ENCODE peak calls at places on chromosome 3, in four cellular contexts. X is neuronal stem cell, Z is H1, Q is H9. G is an unnamed sample.

GRCh38 chr3:37144806-37145205 is 29.6 kb downstream of the LRRFIP2 start:
- DNase-seq in Q (no peak), Z (no peak), X (no peak), G (peak; percentile 47)

GRCh38 chr3:134201201-134202130 is 49.2 kb downstream of the RYK start:
- DNase-seq in Q (no peak), Z (no peak), X (no peak), G (peak; percentile 83)

GRCh38 chr3:106533761-106534160 is 664.9 kb upstream of the CBLB start:
- DNase-seq in X (no peak), Q (no peak), Z (no peak), G (no peak)

GRCh38 chr3:21330293-21330692 is 420.7 kb downstream of the ZNF385D start:
- DNase-seq in Q (no peak), X (no peak), Z (no peak), G (no peak)

GRCh38 chr3:10294030-10294591 is 1.4 kb upstream of the GHRL start:
- DNase-seq in X (no peak), Z (no peak), Q (no peak), G (no peak)

GRCh38 chr3:108509263-108509662 is 1.1 kb downstream of the MYH15 start:
- DNase-seq in X (no peak), Z (no peak), Q (no peak), G (no peak)

GRCh38 chr3:31377045-31377642 is 155.6 kb upstream of the STT3B start:
- DNase-seq in Z (no peak), Q (no peak), X (no peak), G (peak; percentile 36)

GRCh38 chr3:156543043-156543555 is 11.8 kb downstream of the SSR3 start:
- DNase-seq in Q (no peak), X (no peak), Z (no peak), G (no peak)

GRCh38 chr3:100463002-100463401 is 29.4 kb upstream of the TMEM45A start:
- DNase-seq in Q (no peak), X (peak; percentile 39), Z (no peak), G (peak; percentile 67)

GRCh38 chr3:48765376-48765775 is 48.4 kb upstream of the IP6K2 start:
- DNase-seq in Q (no peak), Z (no peak), X (no peak), G (peak; percentile 13)

GRCh38 chr3:143252931-143253330 is 133.4 kb downstream of the CHST2 start:
- DNase-seq in X (no peak), Z (no peak), Q (no peak), G (no peak)

GRCh38 chr3:120471643-120472042 is 20.9 kb upstream of the FSTL1 start:
- DNase-seq in Q (no peak), X (no peak), Z (no peak), G (no peak)

GRCh38 chr3:69364354-69364753 is 21.5 kb downstream of the FRMD4B start:
- DNase-seq in Q (no peak), X (no peak), Z (no peak), G (peak; percentile 56)

GRCh38 chr3:11200679-11200952 is 46.3 kb downstream of the HRH1 start:
- DNase-seq in X (no peak), Z (no peak), Q (no peak), G (peak; percentile 13)

GRCh38 chr3:10552631-10552943 is 47.2 kb upstream of the ATP2B2 start:
- DNase-seq in Z (no peak), Q (peak; percentile 6), X (no peak), G (no peak)

GRCh38 chr3:124772081-124772831 is 42.0 kb downstream of the UMPS start:
- DNase-seq in X (no peak), Z (no peak), Q (no peak), G (peak; percentile 90)

GRCh38 chr3:72032435-72033118 is 247.6 kb upstream of the PROK2 start:
- DNase-seq in X (no peak), Z (no peak), Q (peak; percentile 51), G (no peak)

GRCh38 chr3:72034956-72035355 is 250.0 kb upstream of the PROK2 start:
- DNase-seq in Q (no peak), X (no peak), Z (no peak), G (no peak)

GRCh38 chr3:72035606-72036005 is 250.7 kb upstream of the PROK2 start:
- DNase-seq in X (no peak), Z (no peak), Q (no peak), G (no peak)

GRCh38 chr3:72033709-72034428 is 248.9 kb upstream of the PROK2 start:
- DNase-seq in Q (no peak), Z (no peak), X (no peak), G (no peak)

GRCh38 chr3:72031581-72031980 is 246.6 kb upstream of the PROK2 start:
- DNase-seq in Q (no peak), Z (no peak), X (no peak), G (peak; percentile 64)
- H3K4ac ChIP-seq in Q (no peak overlapping the region), Z (no peak overlapping the region), X (no peak overlapping the region), G (peak overlapping the region; percentile 19)

DNA sequence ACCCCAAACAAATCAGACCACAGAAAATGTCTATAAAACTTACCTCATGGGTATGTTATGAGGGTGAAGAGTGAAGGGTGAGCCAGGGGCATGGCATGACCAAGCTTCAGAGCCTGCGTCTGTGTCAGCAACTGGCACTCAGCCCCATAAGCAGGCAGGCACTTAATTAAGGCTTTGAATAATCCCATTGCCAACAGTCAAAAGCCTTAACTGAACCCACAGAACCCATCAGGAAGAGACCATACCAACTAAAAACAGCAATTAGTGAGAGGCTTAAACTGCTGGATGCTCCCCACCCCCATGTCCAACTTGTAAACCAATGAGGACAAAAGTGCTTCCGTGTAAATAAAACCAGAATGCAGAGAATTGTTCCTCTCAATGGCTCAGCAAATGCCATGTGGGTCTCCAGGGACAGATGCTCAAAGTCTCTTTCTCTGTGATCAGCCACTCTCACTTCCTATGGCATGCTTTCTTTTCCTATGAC is 126.0 kb downstream of the MYLK start:
- DNase-seq in X (peak; percentile 30), Z (no peak), Q (no peak), G (peak; percentile 55)
- H3K18ac ChIP-seq in X (no peak overlapping the region), Z (no peak overlapping the region), Q (no peak overlapping the region), G (no peak overlapping the region)

GRCh38 chr3:112688819-112689218 is 47.9 kb upstream of the CCDC80 start:
- DNase-seq in Z (no peak), Q (no peak), X (no peak), G (no peak)

GRCh38 chr3:112688085-112688769 is 47.3 kb upstream of the CCDC80 start:
- DNase-seq in Z (no peak), Q (no peak), X (no peak), G (peak; percentile 8)

GRCh38 chr3:112689385-112689784 is 48.4 kb upstream of the CCDC80 start:
- DNase-seq in Q (no peak), Z (no peak), X (no peak), G (no peak)

GRCh38 chr3:112689989-112690388 is 49.0 kb upstream of the CCDC80 start:
- DNase-seq in X (peak; percentile 45), Z (no peak), Q (no peak), G (no peak)

GRCh38 chr3:112693186-112693585 is 52.2 kb upstream of the CCDC80 start:
- DNase-seq in Z (no peak), X (no peak), Q (no peak), G (no peak)
- H2BK12ac ChIP-seq in Z (no peak overlapping the region), X (no peak overlapping the region), Q (no peak overlapping the region), G (no peak overlapping the region)

DNA sequence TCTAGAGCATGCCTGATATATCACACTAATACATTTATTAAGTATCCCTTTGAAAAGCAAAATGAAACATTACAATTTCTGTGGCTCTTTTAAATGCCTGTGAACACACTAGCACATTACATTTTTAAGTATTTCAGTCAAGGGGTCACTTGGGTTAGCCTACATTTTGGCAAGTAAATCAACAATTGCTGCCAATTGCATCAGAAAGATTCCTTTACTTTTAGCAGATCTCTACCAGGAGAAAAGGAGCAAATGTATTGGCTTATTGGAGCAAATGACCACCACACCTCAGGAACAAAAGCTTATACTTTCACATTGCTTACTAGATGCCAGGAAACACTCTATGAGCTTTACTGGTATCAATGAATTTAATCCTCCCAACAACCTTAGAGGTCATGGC is 947.1 kb downstream of the FHIT start:
- DNase-seq in X (no peak), Q (no peak), Z (no peak), G (peak; percentile 13)
- H3K4ac ChIP-seq in X (no peak overlapping the region), Q (no peak overlapping the region), Z (no peak overlapping the region), G (no peak overlapping the region)

GRCh38 chr3:61723038-61723437 is 161.7 kb downstream of the PTPRG start:
- DNase-seq in X (no peak), Z (no peak), Q (no peak), G (no peak)

GRCh38 chr3:61719278-61719977 is 158.1 kb downstream of the PTPRG start:
- DNase-seq in Q (no peak), Z (no peak), X (no peak), G (no peak)

GRCh38 chr3:61714225-61714624 is 152.9 kb downstream of the PTPRG start:
- DNase-seq in X (no peak), Z (no peak), Q (no peak), G (no peak)

GRCh38 chr3:61715886-61716527 is 154.6 kb downstream of the PTPRG start:
- DNase-seq in X (no peak), Q (no peak), Z (no peak), G (no peak)

GRCh38 chr3:61718565-61718964 is 157.2 kb downstream of the PTPRG start:
- DNase-seq in Q (no peak), Z (no peak), X (no peak), G (no peak)
- H3K18ac ChIP-seq in Q (no peak overlapping the region), Z (no peak overlapping the region), X (no peak overlapping the region), G (no peak overlapping the region)

GRCh38 chr3:25589783-25590258 is 74.9 kb downstream of the TOP2B start:
- DNase-seq in Z (no peak), Q (no peak), X (no peak), G (peak; percentile 61)
- H2BK12ac ChIP-seq in Z (no peak overlapping the region), Q (no peak overlapping the region), X (no peak overlapping the region), G (peak overlapping the region; percentile 64)

G was measured in mesenchymal stem cell.